ENCODE peak calls at places on chromosome 22, in four cellular contexts. One of them, this sample, is unnamed.

GRCh38 chr22:48943567-48944432 is 883.9 kb downstream of the BRD1 start:
- DNase-seq in prostate gland: no peak
- DNase-seq in uterus: no peak
- DNase-seq in psoas muscle: no peak
- DNase-seq in this sample: no peak

GRCh38 chr22:41216984-41217383 is 11.9 kb downstream of the L3MBTL2 start:
- DNase-seq in prostate gland: no peak
- DNase-seq in uterus: no peak
- DNase-seq in psoas muscle: no peak
- DNase-seq in this sample: no peak

GRCh38 chr22:45082795-45083194 is 73.0 kb upstream of the PHF21B start:
- DNase-seq in prostate gland: no peak
- DNase-seq in uterus: no peak
- DNase-seq in psoas muscle: no peak
- DNase-seq in this sample: no peak

GRCh38 chr22:37147186-37147990 is 2.3 kb downstream of the IL2RB start:
- DNase-seq in prostate gland: no peak
- DNase-seq in uterus: no peak
- DNase-seq in psoas muscle: no peak
- DNase-seq in this sample: no peak

GRCh38 chr22:38298312-38299000 is 18.8 kb downstream of the CSNK1E start:
- DNase-seq in prostate gland: no peak
- DNase-seq in uterus: no peak
- DNase-seq in psoas muscle: no peak
- DNase-seq in this sample: no peak

GRCh38 chr22:33728847-33729246 is 191.4 kb downstream of the LARGE1 start:
- DNase-seq in prostate gland: no peak
- DNase-seq in uterus: no peak
- DNase-seq in psoas muscle: no peak
- DNase-seq in this sample: no peak

GRCh38 chr22:38144025-38144405 is 33.5 kb upstream of the BAIAP2L2 start:
- DNase-seq in prostate gland: no peak
- DNase-seq in uterus: no peak
- DNase-seq in psoas muscle: no peak
- DNase-seq in this sample: no peak

GRCh38 chr22:39635719-39636118 is 65.2 kb downstream of the CACNA1I start:
- DNase-seq in prostate gland: no peak
- DNase-seq in uterus: no peak
- DNase-seq in psoas muscle: no peak
- DNase-seq in this sample: no peak

GRCh38 chr22:19360300-19360792 is 68.8 kb upstream of the CLTCL1 start:
- DNase-seq in prostate gland: no peak
- DNase-seq in uterus: no peak
- DNase-seq in psoas muscle: no peak
- DNase-seq in this sample: no peak

GRCh38 chr22:27634043-27634442 is 167.5 kb downstream of the MN1 start:
- DNase-seq in prostate gland: no peak
- DNase-seq in uterus: no peak
- DNase-seq in psoas muscle: no peak
- DNase-seq in this sample: no peak

GRCh38 chr22:47154621-47155081 is 392.2 kb downstream of the TBC1D22A start:
- DNase-seq in prostate gland: peak
- DNase-seq in uterus: peak
- DNase-seq in psoas muscle: peak
- DNase-seq in this sample: no peak

GRCh38 chr22:48258108-48258705 is 1495.8 kb downstream of the TBC1D22A start:
- DNase-seq in prostate gland: no peak
- DNase-seq in uterus: no peak
- DNase-seq in psoas muscle: no peak
- DNase-seq in this sample: no peak

GRCh38 chr22:38461057-38461413 is 6.0 kb upstream of the KCNJ4 start:
- DNase-seq in prostate gland: no peak
- DNase-seq in uterus: no peak
- DNase-seq in psoas muscle: no peak
- DNase-seq in this sample: no peak

GRCh38 chr22:46108564-46109473 is 41.5 kb upstream of the PPARA start:
- DNase-seq in prostate gland: no peak
- DNase-seq in uterus: peak
- DNase-seq in psoas muscle: no peak
- DNase-seq in this sample: no peak
- TF ChIP-seq CTCF in prostate gland: no peak
- TF ChIP-seq CTCF in uterus: no peak
- TF ChIP-seq CTCF in psoas muscle: no peak
- TF ChIP-seq CTCF in this sample: no peak

GRCh38 chr22:22508274-22509176 is at the start of gene ZNF280B:
- DNase-seq in prostate gland: peak
- DNase-seq in uterus: peak
- DNase-seq in psoas muscle: peak
- DNase-seq in this sample: peak
- TF ChIP-seq CTCF in prostate gland: peak
- TF ChIP-seq CTCF in uterus: peak
- TF ChIP-seq CTCF in psoas muscle: no peak
- TF ChIP-seq CTCF in this sample: peak

GRCh38 chr22:17566776-17567175 is 3.5 kb downstream of the SLC25A18 start:
- DNase-seq in prostate gland: no peak
- DNase-seq in uterus: no peak
- DNase-seq in psoas muscle: no peak
- DNase-seq in this sample: no peak

GRCh38 chr22:17563936-17564391 is 666 bp downstream of the SLC25A18 start:
- DNase-seq in prostate gland: no peak
- DNase-seq in uterus: peak
- DNase-seq in psoas muscle: peak
- DNase-seq in this sample: no peak

GRCh38 chr22:17565986-17566687 is 2.8 kb downstream of the SLC25A18 start:
- DNase-seq in prostate gland: no peak
- DNase-seq in uterus: no peak
- DNase-seq in psoas muscle: no peak
- DNase-seq in this sample: no peak

GRCh38 chr22:17559188-17559587 is 4.1 kb upstream of the SLC25A18 start:
- DNase-seq in prostate gland: no peak
- DNase-seq in uterus: no peak
- DNase-seq in psoas muscle: no peak
- DNase-seq in this sample: no peak

GRCh38 chr22:17562906-17563870 is at the start of gene SLC25A18:
- DNase-seq in prostate gland: no peak
- DNase-seq in uterus: peak
- DNase-seq in psoas muscle: peak
- DNase-seq in this sample: no peak
- TF ChIP-seq CTCF in prostate gland: no peak
- TF ChIP-seq CTCF in uterus: no peak
- TF ChIP-seq CTCF in psoas muscle: peak
- TF ChIP-seq CTCF in this sample: no peak

GRCh38 chr22:42902875-42903510 is 45.9 kb upstream of the ARFGAP3 start:
- DNase-seq in prostate gland: no peak
- DNase-seq in uterus: peak
- DNase-seq in psoas muscle: no peak
- DNase-seq in this sample: no peak
- TF ChIP-seq CTCF in prostate gland: no peak
- TF ChIP-seq CTCF in uterus: no peak
- TF ChIP-seq CTCF in psoas muscle: no peak
- TF ChIP-seq CTCF in this sample: peak

This sample was measured in D721Med.